ENCODE peak calls at places on chromosomes 5 and 9, in five cellular contexts. U is NCI-H446; D is H54; I is H1; W is CD4-positive, alpha-beta T cell. B is an unnamed sample.

GRCh38 chr9:109422641-109423040 is 75.5 kb downstream of the PTPN3 start:
- DNase-seq in U (no peak), D (no peak), I (no peak), W (no peak), B (no peak)

GRCh38 chr9:112059145-112059979 is 115.7 kb downstream of the SUSD1 start:
- DNase-seq in I (no peak), D (peak), W (no peak), U (no peak), B (no peak)

GRCh38 chr9:91589101-91589553 is 165.5 kb upstream of the NFIL3 start:
- DNase-seq in D (no peak), W (no peak), I (no peak), U (no peak), B (no peak)

GRCh38 chr9:19946446-19947109 is 157.7 kb upstream of the SLC24A2 start:
- DNase-seq in U (peak), I (no peak), D (no peak), W (no peak), B (no peak)

GRCh38 chr9:76423216-76424177 is 29.3 kb upstream of the RFK start:
- DNase-seq in D (no peak), I (no peak), U (no peak), W (no peak), B (no peak)

GRCh38 chr5:52861368-52861767 is 73.7 kb downstream of the ITGA1 start:
- DNase-seq in W (no peak), D (no peak), I (no peak), U (no peak), B (no peak)

GRCh38 chr5:149485655-149486615 is 65.3 kb downstream of the CSNK1A1 start:
- DNase-seq in W (no peak), D (peak), I (no peak), U (peak), B (no peak)

GRCh38 chr9:128033609-128034008 is 33.5 kb downstream of the NAIF1 start:
- DNase-seq in W (no peak), U (no peak), D (no peak), I (no peak), B (no peak)

GRCh38 chr5:181191526-181192336 is 13.3 kb downstream of the TRIM7 start:
- DNase-seq in U (no peak), I (peak), W (peak), D (peak), B (no peak)

GRCh38 chr5:159094745-159095144 is 5.0 kb downstream of the EBF1 start:
- DNase-seq in D (peak), W (no peak), U (peak), I (no peak), B (no peak)

GRCh38 chr9:27394154-27394825 is 97.3 kb upstream of the EQTN start:
- DNase-seq in D (no peak), U (no peak), W (no peak), I (no peak), B (no peak)

GRCh38 chr5:89213584-89213983 is 330.6 kb upstream of the MEF2C start:
- DNase-seq in I (no peak), U (peak), D (no peak), W (no peak), B (no peak)

GRCh38 chr5:74232281-74232680 is 408.2 kb downstream of the ENC1 start:
- DNase-seq in U (no peak), I (no peak), D (no peak), W (no peak), B (no peak)

GRCh38 chr9:127977877-127978647 is 2.7 kb downstream of the EEIG1 start:
- DNase-seq in D (no peak), W (no peak), I (no peak), U (no peak), B (no peak)

B was measured in iPS DF 6.9.